ENCODE peak calls at places on chromosomes 1 and 21, in nine cellular contexts. N is NCI-H2029 treated with DMSO at 0.1 percent for 48 hours; C is foreskin fibroblast; M is iPS DF 6.9; D is cerebellar cortex; Q is NB4; H is stimulated activated CD8-positive, alpha-beta memory T cell treated with anti-CD3 and anti-CD28 coated beads, Interleukin-4, amount 100 ng/mL, for 1 hour; I is heart right ventricle; O is A172. K is an unnamed sample.
A peak's percentile ranks its signal among the peaks of the same experiment; 100 is the strongest.

GRCh38 chr1:220809704-220810103 is 23.0 kb downstream of the MTARC1 start:
- DNase-seq in N (no peak), C (no peak), M (no peak), D (no peak), Q (no peak), H (no peak), I (no peak), O (no peak), K (no peak)

GRCh38 chr21:44455524-44456206 is 355 bp downstream of the LRRC3 start:
- DNase-seq in N (peak; percentile 1), C (peak; percentile 32), M (no peak), D (no peak), Q (peak; percentile 31), H (no peak), I (peak; percentile 63), O (no peak), K (peak; percentile 12)

GRCh38 chr1:15833842-15834405 is 13.6 kb upstream of the SPEN start:
- DNase-seq in N (no peak), C (no peak), M (no peak), D (no peak), Q (no peak), H (no peak), I (no peak), O (no peak), K (no peak)

GRCh38 chr1:89545264-89546038 is 20.8 kb downstream of the LRRC8B start:
- DNase-seq in N (no peak), C (no peak), M (no peak), D (no peak), Q (peak; percentile 50), H (no peak), I (no peak), O (peak; percentile 33), K (no peak)

GRCh38 chr1:208254376-208254775 is 10.2 kb upstream of the PLXNA2 start:
- DNase-seq in N (no peak), C (no peak), M (no peak), D (no peak), Q (no peak), H (no peak), I (no peak), O (no peak), K (no peak)

GRCh38 chr1:1080122-1080753 is 6.1 kb upstream of the RNF223 start:
- DNase-seq in N (no peak), C (no peak), M (no peak), D (peak; percentile 80), Q (peak; percentile 43), H (no peak), I (peak; percentile 60), O (peak; percentile 49), K (no peak)

GRCh38 chr21:19368944-19369343 is 965.4 kb upstream of the TMPRSS15 start:
- DNase-seq in N (no peak), C (no peak), M (no peak), D (no peak), Q (no peak), H (no peak), I (no peak), O (no peak), K (no peak)

GRCh38 chr1:235955777-235956176 is 89.1 kb upstream of the LYST start:
- DNase-seq in N (no peak), C (no peak), M (no peak), D (no peak), Q (no peak), H (no peak), I (no peak), O (no peak), K (no peak)

GRCh38 chr1:223714849-223715709 is 2.7 kb downstream of the CAPN2 start:
- DNase-seq in N (peak; percentile 50), C (peak; percentile 92), M (no peak), D (no peak), Q (peak; percentile 80), H (no peak), I (no peak), O (peak; percentile 97), K (no peak)

GRCh38 chr1:212664409-212665199 is 35.0 kb downstream of the BATF3 start:
- DNase-seq in N (no peak), C (no peak), M (no peak), D (no peak), Q (no peak), H (no peak), I (no peak), O (no peak), K (no peak)

GRCh38 chr1:170729608-170730378 is 65.9 kb downstream of the PRRX1 start:
- DNase-seq in N (no peak), C (peak; percentile 49), M (no peak), D (no peak), Q (no peak), H (no peak), I (no peak), O (no peak), K (no peak)

GRCh38 chr1:230517326-230517725 is 91.2 kb upstream of the PGBD5 start:
- DNase-seq in N (no peak), C (no peak), M (no peak), D (peak; percentile 4), Q (no peak), H (no peak), I (no peak), O (no peak), K (no peak)

K was measured in AML-193.